ENCODE peak calls at places on chromosomes 11 and 22, in ten cellular contexts. P is sigmoid colon; R is ovary; J is activated CD8-positive, alpha-beta memory T cell treated with anti-CD3 and anti-CD28 coated beads, Interleukin-2, amount 50 U/mL, for 4 hours; U is activated effector memory CD4-positive, alpha-beta T cell treated with anti-CD3 and anti-CD28 coated beads, Interleukin-2, amount 50 U/mL, for 16 hours; H is dermis blood vessel endothelial cell; V is fibroblast of the conjunctiva; I is activated gamma-delta T cell treated with Interleukin-2 at 50 U/mL for 16 hours; L is substantia nigra; X is hepatocyte. E is an unnamed sample.

GRCh38 chr11:45578286-45578685 is 87.1 kb downstream of the CHST1 start:
- DNase-seq in U (no peak), X (no peak), H (no peak), L (no peak), J (no peak), V (no peak), P (no peak), R (no peak), I (no peak), E (no peak)

GRCh38 chr11:35248558-35249323 is 109.8 kb downstream of the CD44 start:
- DNase-seq in H (no peak), X (no peak), P (no peak), J (no peak), L (no peak), V (no peak), I (no peak), U (no peak), R (no peak), E (no peak)

GRCh38 chr11:112227002-112227401 is 774 bp downstream of the PTS start:
- DNase-seq in U (no peak), I (no peak), J (no peak), P (no peak), L (peak), H (peak), R (no peak), V (peak), X (peak), E (peak)

GRCh38 chr22:29702025-29702930 is 17.5 kb upstream of the CABP7 start:
- DNase-seq in U (no peak), V (no peak), J (no peak), X (no peak), H (peak), R (no peak), P (no peak), L (peak), I (no peak), E (no peak)

GRCh38 chr22:47275479-47276218 is 513.2 kb downstream of the TBC1D22A start:
- DNase-seq in U (peak), I (no peak), H (no peak), J (no peak), L (no peak), P (peak), R (no peak), X (no peak), V (no peak), E (peak)

GRCh38 chr11:115623021-115623451 is 118.8 kb upstream of the CADM1 start:
- DNase-seq in X (peak), L (no peak), R (peak), V (peak), H (peak), I (no peak), P (peak), U (no peak), J (no peak), E (peak)

GRCh38 chr11:106959800-106960199 is 58.5 kb downstream of the GUCY1A2 start:
- DNase-seq in P (no peak), U (no peak), L (no peak), I (no peak), J (no peak), H (no peak), X (no peak), R (no peak), V (no peak), E (peak)

GRCh38 chr11:70423523-70424505 is 25.5 kb downstream of the CTTN start:
- DNase-seq in V (peak), J (no peak), L (no peak), P (no peak), R (no peak), U (no peak), X (no peak), H (peak), I (peak), E (peak)

GRCh38 chr11:8354622-8355417 is 91.1 kb upstream of the LMO1 start:
- DNase-seq in R (no peak), L (peak), V (no peak), P (no peak), I (no peak), H (peak), J (no peak), U (no peak), X (no peak), E (no peak)

GRCh38 chr22:17470880-17471500 is 92.3 kb upstream of the SLC25A18 start:
- DNase-seq in R (no peak), P (no peak), I (no peak), V (no peak), X (no peak), U (no peak), J (no peak), L (no peak), H (no peak), E (no peak)

GRCh38 chr11:77118086-77118485 is 10.0 kb upstream of the MYO7A start:
- DNase-seq in U (no peak), V (no peak), R (no peak), X (no peak), J (no peak), I (no peak), H (no peak), L (no peak), P (no peak), E (no peak)

GRCh38 chr11:108009497-108010360 is 1.0 kb downstream of the CUL5 start:
- DNase-seq in X (peak), P (no peak), U (peak), I (no peak), H (peak), J (no peak), R (no peak), V (no peak), L (peak), E (no peak)

GRCh38 chr11:133930767-133931448 is 25.9 kb downstream of the IGSF9B start:
- DNase-seq in R (no peak), U (no peak), V (no peak), P (no peak), L (peak), X (peak), J (no peak), I (no peak), H (peak), E (peak)

GRCh38 chr22:19759994-19760651 is 455 bp upstream of the TBX1 start:
- DNase-seq in I (no peak), R (no peak), P (no peak), X (no peak), J (no peak), L (no peak), U (no peak), V (no peak), H (peak), E (no peak)

GRCh38 chr11:44505591-44506054 is 59.8 kb upstream of the CD82 start:
- DNase-seq in J (no peak), U (no peak), H (peak), X (no peak), L (no peak), P (no peak), I (no peak), R (no peak), V (peak), E (peak)

GRCh38 chr11:117528061-117528780 is 200.6 kb downstream of the CEP164 start:
- DNase-seq in H (no peak), I (no peak), R (no peak), L (no peak), U (no peak), J (no peak), P (no peak), V (no peak), X (no peak), E (no peak)

GRCh38 chr22:26432619-26433311 is 3.7 kb downstream of the ASPHD2 start:
- DNase-seq in R (no peak), J (no peak), P (no peak), I (no peak), X (no peak), V (no peak), U (no peak), L (no peak), H (no peak), E (no peak)

GRCh38 chr11:114187173-114187572 is 109.0 kb upstream of the NNMT start:
- DNase-seq in U (no peak), P (no peak), J (no peak), V (no peak), L (no peak), R (no peak), X (no peak), I (no peak), H (no peak), E (no peak)

GRCh38 chr22:48528221-48528915 is 1299.3 kb downstream of the BRD1 start:
- DNase-seq in U (no peak), V (no peak), I (no peak), L (no peak), H (no peak), J (no peak), X (peak), R (no peak), P (no peak), E (no peak)

GRCh38 chr11:130522284-130522961 is 74.0 kb downstream of the ADAMTS15 start:
- DNase-seq in U (no peak), P (peak), R (peak), L (peak), J (no peak), V (peak), H (peak), I (no peak), X (peak), E (peak)

GRCh38 chr11:62553839-62554361 is 7.3 kb upstream of the AHNAK start:
- DNase-seq in X (no peak), H (peak), I (no peak), L (no peak), V (peak), U (peak), J (no peak), P (no peak), R (no peak), E (no peak)

GRCh38 chr11:58629857-58630256 is 7.4 kb downstream of the CNTF start:
- DNase-seq in L (peak), U (no peak), R (no peak), P (no peak), V (peak), I (no peak), X (peak), J (no peak), H (peak), E (peak)

GRCh38 chr11:61516675-61517516 is 8.3 kb downstream of the LRRC10B start:
- DNase-seq in J (peak), L (no peak), H (peak), I (peak), R (peak), P (no peak), U (peak), V (no peak), X (peak), E (peak)

GRCh38 chr11:83256602-83257340 is 29.4 kb downstream of the CCDC90B start:
- DNase-seq in P (no peak), X (peak), V (no peak), H (no peak), U (no peak), L (no peak), J (no peak), R (no peak), I (no peak), E (no peak)

GRCh38 chr11:114319716-114320328 is 23.6 kb downstream of the NNMT start:
- DNase-seq in P (no peak), L (no peak), R (no peak), U (no peak), X (no peak), J (no peak), V (no peak), H (no peak), I (no peak), E (peak)

GRCh38 chr11:64250875-64251721 is at the start of gene PLCB3:
- DNase-seq in R (peak), J (peak), X (peak), P (peak), U (peak), I (peak), L (peak), V (no peak), H (peak), E (peak)

GRCh38 chr11:70918242-70918641 is 334.1 kb downstream of the SHANK2 start:
- DNase-seq in P (no peak), L (no peak), I (no peak), R (no peak), U (peak), V (no peak), J (no peak), H (no peak), X (no peak), E (no peak)

GRCh38 chr11:117820071-117820470 is 4.5 kb downstream of the FXYD2 start:
- DNase-seq in X (no peak), P (no peak), H (no peak), J (no peak), U (no peak), R (no peak), L (no peak), V (no peak), I (no peak), E (no peak)

GRCh38 chr11:120563698-120564572 is 52.4 kb downstream of the GRIK4 start:
- DNase-seq in H (peak), I (no peak), J (no peak), R (peak), U (peak), V (no peak), X (peak), L (peak), P (no peak), E (no peak)

GRCh38 chr11:46555269-46556054 is 38.4 kb downstream of the AMBRA1 start:
- DNase-seq in P (no peak), H (peak), L (no peak), V (no peak), R (no peak), I (no peak), U (no peak), X (no peak), J (no peak), E (peak)

GRCh38 chr22:17357688-17358087 is 11.6 kb upstream of the CECR2 start:
- DNase-seq in U (no peak), H (no peak), J (no peak), P (no peak), V (no peak), I (no peak), X (no peak), R (no peak), L (no peak), E (no peak)

GRCh38 chr22:19139974-19140373 is 4.5 kb downstream of the ESS2 start:
- DNase-seq in R (no peak), U (no peak), X (no peak), P (no peak), V (no peak), H (no peak), L (no peak), I (no peak), J (no peak), E (no peak)

GRCh38 chr11:105244157-105244820 is 104.7 kb upstream of the CARD18 start:
- DNase-seq in R (no peak), V (peak), H (peak), J (no peak), U (no peak), P (no peak), L (no peak), I (no peak), X (peak), E (peak)